ENCODE peak calls at places on chromosomes 16 and 17, in six cellular contexts. E is NCI-H1092; P is left ventricle myocardium inferior; U is activated T-cell treated with anti-CD3 and anti-CD28 coated beads, Interleukin-2, amount 50 U/mL, for 4 hours; H is NCI-H2029; X is NCI-H69. F is an unnamed sample.

GRCh38 chr16:53052519-53053501 is at the start of gene CHD9NB:
- DNase-seq in E (no peak), P (no peak), U (no peak), H (no peak), X (peak; percentile 47), F (no peak)

GRCh38 chr16:70441406-70441990 is 2.6 kb upstream of the ST3GAL2 start:
- DNase-seq in E (no peak), P (no peak), U (no peak), H (no peak), X (no peak), F (no peak)

GRCh38 chr16:468072-468821 is 42.8 kb downstream of the RAB11FIP3 start:
- DNase-seq in E (no peak), P (no peak), U (no peak), H (no peak), X (no peak), F (no peak)

GRCh38 chr17:52666264-52666663 is 507.8 kb upstream of the CA10 start:
- DNase-seq in E (no peak), P (no peak), U (no peak), H (no peak), X (no peak), F (no peak)

GRCh38 chr17:9900019-9900594 is 5.0 kb downstream of the RCVRN start:
- DNase-seq in E (no peak), P (no peak), U (no peak), H (no peak), X (no peak), F (no peak)

GRCh38 chr16:19108409-19109287 is 5.1 kb upstream of the ITPRIPL2 start:
- DNase-seq in E (no peak), P (no peak), U (no peak), H (no peak), X (no peak), F (no peak)

GRCh38 chr17:33200587-33200986 is 92.5 kb downstream of the ASIC2 start:
- DNase-seq in E (no peak), P (no peak), U (no peak), H (no peak), X (no peak), F (no peak)

GRCh38 chr17:44557653-44558285 is 485 bp downstream of the FZD2 start:
- DNase-seq in E (peak; percentile 14), P (peak; percentile 41), U (peak; percentile 7), H (no peak), X (peak; percentile 77), F (no peak)

GRCh38 chr17:28750178-28751047 is 6.6 kb downstream of the TRAF4 start:
- DNase-seq in E (peak; percentile 87), P (peak; percentile 92), U (peak; percentile 84), H (peak; percentile 85), X (peak; percentile 94), F (peak; percentile 66)

GRCh38 chr17:258906-259305 is 77.5 kb upstream of the DOC2B start:
- DNase-seq in E (no peak), P (no peak), U (no peak), H (no peak), X (no peak), F (no peak)

GRCh38 chr17:2174048-2174447 is 119.1 kb downstream of the HIC1 start:
- DNase-seq in E (no peak), P (no peak), U (no peak), H (no peak), X (no peak), F (no peak)

GRCh38 chr17:77203436-77203835 is 62.7 kb downstream of the SEC14L1 start:
- DNase-seq in E (no peak), P (no peak), U (no peak), H (no peak), X (no peak), F (no peak)

GRCh38 chr16:6105115-6105514 is 1007.5 kb upstream of the EEF2KMT start:
- DNase-seq in E (no peak), P (no peak), U (no peak), H (no peak), X (no peak), F (no peak)

GRCh38 chr17:55341432-55341831 is 76.7 kb downstream of the HLF start:
- DNase-seq in E (no peak), P (no peak), U (no peak), H (no peak), X (no peak), F (no peak)

GRCh38 chr16:56558024-56558747 is 6.7 kb upstream of the MT4 start:
- DNase-seq in E (peak; percentile 76), P (no peak), U (no peak), H (no peak), X (peak; percentile 97), F (peak; percentile 48)

GRCh38 chr16:6382787-6383515 is 949.7 kb upstream of the RBFOX1 start:
- DNase-seq in E (no peak), P (no peak), U (no peak), H (no peak), X (no peak), F (no peak)

GRCh38 chr17:61755078-61755477 is 108.2 kb downstream of the BRIP1 start:
- DNase-seq in E (no peak), P (no peak), U (no peak), H (no peak), X (no peak), F (no peak)

GRCh38 chr17:40726919-40727318 is 23.4 kb upstream of the KRT24 start:
- DNase-seq in E (no peak), P (no peak), U (no peak), H (no peak), X (peak; percentile 2), F (no peak)

GRCh38 chr17:4892499-4893221 is 6.7 kb upstream of the C17orf107 start:
- DNase-seq in E (no peak), P (no peak), U (no peak), H (no peak), X (no peak), F (no peak)

GRCh38 chr16:67346328-67346727 is 19.7 kb downstream of the LRRC36 start:
- DNase-seq in E (no peak), P (no peak), U (no peak), H (no peak), X (no peak), F (no peak)

GRCh38 chr17:60077226-60077625 is 1.5 kb downstream of the HEATR6 start:
- DNase-seq in E (no peak), P (no peak), U (no peak), H (no peak), X (no peak), F (no peak)

GRCh38 chr16:77850637-77851330 is 62.4 kb downstream of the VAT1L start:
- DNase-seq in E (peak; percentile 35), P (no peak), U (no peak), H (no peak), X (no peak), F (no peak)

GRCh38 chr17:72697602-72698146 is 394.8 kb downstream of the SLC39A11 start:
- DNase-seq in E (no peak), P (no peak), U (no peak), H (no peak), X (peak; percentile 28), F (peak; percentile 61)

GRCh38 chr16:55512941-55513340 is 4.1 kb downstream of the LPCAT2 start:
- DNase-seq in E (no peak), P (no peak), U (no peak), H (no peak), X (no peak), F (no peak)

GRCh38 chr17:4740025-4740351 is 260 bp upstream of the CXCL16 start:
- DNase-seq in E (no peak), P (no peak), U (no peak), H (no peak), X (no peak), F (no peak)